ENCODE peak calls at places on chromosomes 4 and X, in seven cellular contexts. One of them, this sample, is unnamed.

GRCh38 chr4:142373610-142374009 is 472.5 kb downstream of the INPP4B start:
- DNase-seq in bronchial epithelial cell: peak; percentile 60
- DNase-seq in endothelial cell of umbilical vein: peak; percentile 60
- DNase-seq in cardiac muscle cell: no peak
- DNase-seq in CD8-positive, alpha-beta T cell: no peak
- DNase-seq in uterus: no peak
- DNase-seq in heart right ventricle: no peak
- DNase-seq in this sample: no peak

GRCh38 chrX:143304518-143304917 is 212.8 kb downstream of the SPANXN3 start:
- DNase-seq in bronchial epithelial cell: no peak
- DNase-seq in heart right ventricle: no peak
- DNase-seq in uterus: no peak
- DNase-seq in CD8-positive, alpha-beta T cell: no peak
- DNase-seq in endothelial cell of umbilical vein: no peak
- DNase-seq in cardiac muscle cell: no peak
- DNase-seq in this sample: no peak

GRCh38 chrX:120264315-120264714 is 13.7 kb downstream of the ZBTB33 start:
- DNase-seq in bronchial epithelial cell: no peak
- DNase-seq in CD8-positive, alpha-beta T cell: no peak
- DNase-seq in uterus: no peak
- DNase-seq in endothelial cell of umbilical vein: no peak
- DNase-seq in cardiac muscle cell: no peak
- DNase-seq in heart right ventricle: no peak
- DNase-seq in this sample: no peak

GRCh38 chr4:104897297-104897645 is 249.4 kb upstream of the TET2 start:
- DNase-seq in heart right ventricle: no peak
- DNase-seq in bronchial epithelial cell: peak; percentile 30
- DNase-seq in uterus: no peak
- DNase-seq in CD8-positive, alpha-beta T cell: no peak
- DNase-seq in cardiac muscle cell: no peak
- DNase-seq in endothelial cell of umbilical vein: no peak
- DNase-seq in this sample: no peak

GRCh38 chr4:26273308-26273980 is 47.4 kb upstream of the RBPJ start:
- DNase-seq in CD8-positive, alpha-beta T cell: no peak
- DNase-seq in cardiac muscle cell: no peak
- DNase-seq in heart right ventricle: peak; percentile 21
- DNase-seq in uterus: peak; percentile 37
- DNase-seq in bronchial epithelial cell: no peak
- DNase-seq in endothelial cell of umbilical vein: no peak
- DNase-seq in this sample: no peak

GRCh38 chr4:119666653-119667091 is 38.1 kb upstream of the PDE5A start:
- DNase-seq in cardiac muscle cell: no peak
- DNase-seq in heart right ventricle: no peak
- DNase-seq in bronchial epithelial cell: no peak
- DNase-seq in uterus: no peak
- DNase-seq in CD8-positive, alpha-beta T cell: no peak
- DNase-seq in endothelial cell of umbilical vein: no peak
- DNase-seq in this sample: no peak

GRCh38 chr4:19030048-19030447 is 1008.5 kb upstream of the LCORL start:
- DNase-seq in heart right ventricle: no peak
- DNase-seq in bronchial epithelial cell: no peak
- DNase-seq in CD8-positive, alpha-beta T cell: no peak
- DNase-seq in endothelial cell of umbilical vein: no peak
- DNase-seq in uterus: no peak
- DNase-seq in cardiac muscle cell: peak; percentile 2
- DNase-seq in this sample: no peak

GRCh38 chr4:158193171-158193749 is 17.0 kb upstream of the TMEM144 start:
- DNase-seq in CD8-positive, alpha-beta T cell: no peak
- DNase-seq in bronchial epithelial cell: peak; percentile 52
- DNase-seq in uterus: no peak
- DNase-seq in cardiac muscle cell: peak; percentile 51
- DNase-seq in endothelial cell of umbilical vein: peak; percentile 58
- DNase-seq in heart right ventricle: no peak
- DNase-seq in this sample: no peak

GRCh38 chr4:924107-925096 is 7.7 kb downstream of the GAK start:
- DNase-seq in CD8-positive, alpha-beta T cell: no peak
- DNase-seq in cardiac muscle cell: peak; percentile 35
- DNase-seq in bronchial epithelial cell: peak; percentile 37
- DNase-seq in heart right ventricle: no peak
- DNase-seq in uterus: no peak
- DNase-seq in endothelial cell of umbilical vein: peak; percentile 38
- DNase-seq in this sample: no peak

GRCh38 chrX:41258871-41259270 is 75.1 kb upstream of the DDX3X start:
- DNase-seq in heart right ventricle: no peak
- DNase-seq in endothelial cell of umbilical vein: no peak
- DNase-seq in CD8-positive, alpha-beta T cell: no peak
- DNase-seq in uterus: no peak
- DNase-seq in bronchial epithelial cell: no peak
- DNase-seq in cardiac muscle cell: peak; percentile 37
- DNase-seq in this sample: no peak

GRCh38 chr4:15003891-15004700 is 1.8 kb downstream of the CPEB2 start:
- DNase-seq in heart right ventricle: peak; percentile 50
- DNase-seq in bronchial epithelial cell: peak; percentile 8
- DNase-seq in CD8-positive, alpha-beta T cell: peak; percentile 20
- DNase-seq in cardiac muscle cell: peak; percentile 29
- DNase-seq in endothelial cell of umbilical vein: peak; percentile 30
- DNase-seq in uterus: peak; percentile 37
- DNase-seq in this sample: peak; percentile 69

GRCh38 chr4:125317526-125317880 is 2.7 kb downstream of the FAT4 start:
- DNase-seq in endothelial cell of umbilical vein: no peak
- DNase-seq in CD8-positive, alpha-beta T cell: no peak
- DNase-seq in cardiac muscle cell: peak; percentile 62
- DNase-seq in heart right ventricle: peak; percentile 43
- DNase-seq in bronchial epithelial cell: peak; percentile 24
- DNase-seq in uterus: peak; percentile 43
- DNase-seq in this sample: no peak

GRCh38 chrX:10052906-10053625 is 85.9 kb downstream of the CLDN34 start:
- DNase-seq in cardiac muscle cell: no peak
- DNase-seq in CD8-positive, alpha-beta T cell: no peak
- DNase-seq in uterus: no peak
- DNase-seq in endothelial cell of umbilical vein: no peak
- DNase-seq in heart right ventricle: no peak
- DNase-seq in bronchial epithelial cell: no peak
- DNase-seq in this sample: peak; percentile 7

GRCh38 chr4:4606321-4606720 is 64.5 kb upstream of the STX18 start:
- DNase-seq in endothelial cell of umbilical vein: no peak
- DNase-seq in cardiac muscle cell: peak; percentile 27
- DNase-seq in bronchial epithelial cell: no peak
- DNase-seq in CD8-positive, alpha-beta T cell: no peak
- DNase-seq in uterus: no peak
- DNase-seq in heart right ventricle: no peak
- DNase-seq in this sample: no peak

GRCh38 chrX:109875831-109876230 is 127.1 kb upstream of the TMEM164 start:
- DNase-seq in CD8-positive, alpha-beta T cell: no peak
- DNase-seq in endothelial cell of umbilical vein: no peak
- DNase-seq in cardiac muscle cell: no peak
- DNase-seq in bronchial epithelial cell: no peak
- DNase-seq in uterus: no peak
- DNase-seq in heart right ventricle: no peak
- DNase-seq in this sample: no peak

GRCh38 chrX:129193357-129193756 is 329.9 kb downstream of the SMARCA1 start:
- DNase-seq in uterus: no peak
- DNase-seq in heart right ventricle: peak; percentile 25
- DNase-seq in bronchial epithelial cell: peak; percentile 24
- DNase-seq in cardiac muscle cell: no peak
- DNase-seq in endothelial cell of umbilical vein: no peak
- DNase-seq in CD8-positive, alpha-beta T cell: no peak
- DNase-seq in this sample: no peak

GRCh38 chrX:109774706-109775105 is 41.6 kb upstream of the ACSL4 start:
- DNase-seq in uterus: no peak
- DNase-seq in CD8-positive, alpha-beta T cell: no peak
- DNase-seq in endothelial cell of umbilical vein: no peak
- DNase-seq in bronchial epithelial cell: peak; percentile 85
- DNase-seq in cardiac muscle cell: peak; percentile 85
- DNase-seq in heart right ventricle: no peak
- DNase-seq in this sample: no peak

GRCh38 chrX:17081535-17081934 is 135.1 kb downstream of the REPS2 start:
- DNase-seq in endothelial cell of umbilical vein: no peak
- DNase-seq in cardiac muscle cell: peak; percentile 6
- DNase-seq in heart right ventricle: no peak
- DNase-seq in uterus: peak; percentile 27
- DNase-seq in CD8-positive, alpha-beta T cell: no peak
- DNase-seq in bronchial epithelial cell: no peak
- DNase-seq in this sample: no peak

GRCh38 chrX:56248492-56248891 is 16.3 kb downstream of the KLF8 start:
- DNase-seq in CD8-positive, alpha-beta T cell: peak; percentile 17
- DNase-seq in uterus: peak; percentile 43
- DNase-seq in heart right ventricle: peak; percentile 26
- DNase-seq in cardiac muscle cell: peak; percentile 64
- DNase-seq in endothelial cell of umbilical vein: peak; percentile 47
- DNase-seq in bronchial epithelial cell: peak; percentile 39
- DNase-seq in this sample: no peak

GRCh38 chr4:6198278-6198677 is 2.1 kb downstream of the JAKMIP1 start:
- DNase-seq in endothelial cell of umbilical vein: no peak
- DNase-seq in heart right ventricle: no peak
- DNase-seq in CD8-positive, alpha-beta T cell: no peak
- DNase-seq in cardiac muscle cell: no peak
- DNase-seq in uterus: no peak
- DNase-seq in bronchial epithelial cell: no peak
- DNase-seq in this sample: no peak

GRCh38 chr4:171880136-171880535 is 66.9 kb downstream of the GALNTL6 start:
- DNase-seq in uterus: no peak
- DNase-seq in bronchial epithelial cell: peak; percentile 54
- DNase-seq in CD8-positive, alpha-beta T cell: no peak
- DNase-seq in heart right ventricle: no peak
- DNase-seq in endothelial cell of umbilical vein: peak; percentile 94
- DNase-seq in cardiac muscle cell: peak; percentile 59
- DNase-seq in this sample: no peak

GRCh38 chrX:40105791-40106676 is 8.3 kb upstream of the BCOR start:
- DNase-seq in bronchial epithelial cell: no peak
- DNase-seq in CD8-positive, alpha-beta T cell: peak; percentile 38
- DNase-seq in heart right ventricle: peak; percentile 77
- DNase-seq in uterus: peak; percentile 68
- DNase-seq in cardiac muscle cell: peak; percentile 52
- DNase-seq in endothelial cell of umbilical vein: peak; percentile 27
- DNase-seq in this sample: peak; percentile 78

GRCh38 chrX:5399403-5399802 is 829.3 kb downstream of the NLGN4X start:
- DNase-seq in heart right ventricle: no peak
- DNase-seq in endothelial cell of umbilical vein: no peak
- DNase-seq in uterus: no peak
- DNase-seq in cardiac muscle cell: no peak
- DNase-seq in CD8-positive, alpha-beta T cell: no peak
- DNase-seq in bronchial epithelial cell: no peak
- DNase-seq in this sample: no peak

GRCh38 chr4:108622022-108622421 is 1.6 kb downstream of the RPL34 start:
- DNase-seq in bronchial epithelial cell: no peak
- DNase-seq in heart right ventricle: no peak
- DNase-seq in endothelial cell of umbilical vein: no peak
- DNase-seq in CD8-positive, alpha-beta T cell: no peak
- DNase-seq in cardiac muscle cell: no peak
- DNase-seq in uterus: no peak
- DNase-seq in this sample: no peak
- TF ChIP-seq CTCF in bronchial epithelial cell: no peak
- TF ChIP-seq CTCF in heart right ventricle: no peak
- TF ChIP-seq CTCF in endothelial cell of umbilical vein: no peak
- TF ChIP-seq CTCF in CD8-positive, alpha-beta T cell: no peak
- TF ChIP-seq CTCF in cardiac muscle cell: no peak
- TF ChIP-seq CTCF in uterus: no peak
- TF ChIP-seq CTCF in this sample: no peak

DNA sequence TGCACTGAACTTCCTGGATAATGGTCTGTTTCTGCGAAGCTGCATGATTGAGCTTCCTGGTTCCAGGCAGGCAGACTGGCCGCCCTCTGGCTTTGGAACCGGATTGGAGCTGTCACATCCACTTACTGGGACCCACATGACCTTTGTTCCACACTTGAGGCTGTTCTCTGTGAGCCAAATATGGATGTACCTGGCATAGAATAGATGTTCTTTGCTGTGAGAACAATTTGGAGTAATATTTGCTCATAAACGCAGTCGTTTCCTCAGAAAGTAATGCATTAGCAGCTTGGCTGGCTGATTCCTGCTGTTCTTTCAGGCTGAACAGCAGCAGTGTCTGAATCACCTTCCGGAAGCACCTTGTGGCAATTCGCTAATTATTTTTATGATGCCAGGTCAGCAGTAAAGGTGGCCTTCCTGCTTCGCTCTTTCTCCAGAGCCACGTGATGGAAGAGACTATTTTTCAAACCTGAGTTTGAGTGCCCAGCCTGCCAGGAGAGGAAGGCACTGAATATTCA is 78.1 kb upstream of the BOD1L1 start:
- DNase-seq in cardiac muscle cell: no peak
- DNase-seq in CD8-positive, alpha-beta T cell: no peak
- DNase-seq in bronchial epithelial cell: peak; percentile 55
- DNase-seq in endothelial cell of umbilical vein: peak; percentile 1
- DNase-seq in uterus: no peak
- DNase-seq in heart right ventricle: peak; percentile 40
- DNase-seq in this sample: no peak
- TF ChIP-seq CTCF in cardiac muscle cell: no peak
- TF ChIP-seq CTCF in CD8-positive, alpha-beta T cell: no peak
- TF ChIP-seq CTCF in bronchial epithelial cell: no peak
- TF ChIP-seq CTCF in endothelial cell of umbilical vein: no peak
- TF ChIP-seq CTCF in uterus: no peak
- TF ChIP-seq CTCF in heart right ventricle: no peak
- TF ChIP-seq CTCF in this sample: no peak

DNA sequence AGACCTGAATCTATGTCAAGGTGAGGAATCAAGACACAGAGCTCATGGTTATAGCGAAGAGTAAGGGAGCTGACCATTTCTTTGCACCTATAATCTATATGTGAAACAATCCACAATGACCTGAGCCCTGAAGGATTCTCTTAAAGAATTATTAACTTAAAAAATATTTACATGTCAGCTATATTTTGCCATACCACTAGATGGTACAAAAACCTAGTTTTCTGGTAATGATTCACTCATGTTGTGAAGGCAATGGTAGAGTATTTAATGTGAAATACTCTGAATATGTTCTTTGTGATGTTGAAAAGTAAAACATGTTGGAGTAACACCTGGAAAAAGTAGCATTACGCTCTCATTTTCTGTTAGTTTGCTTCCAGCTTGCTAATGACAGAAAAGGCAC is 40.0 kb downstream of the VGLL1 start:
- DNase-seq in heart right ventricle: no peak
- DNase-seq in uterus: no peak
- DNase-seq in bronchial epithelial cell: no peak
- DNase-seq in cardiac muscle cell: no peak
- DNase-seq in endothelial cell of umbilical vein: no peak
- DNase-seq in CD8-positive, alpha-beta T cell: no peak
- DNase-seq in this sample: no peak
- TF ChIP-seq CTCF in heart right ventricle: no peak
- TF ChIP-seq CTCF in uterus: no peak
- TF ChIP-seq CTCF in bronchial epithelial cell: no peak
- TF ChIP-seq CTCF in cardiac muscle cell: no peak
- TF ChIP-seq CTCF in endothelial cell of umbilical vein: no peak
- TF ChIP-seq CTCF in CD8-positive, alpha-beta T cell: no peak
- TF ChIP-seq CTCF in this sample: no peak

DNA sequence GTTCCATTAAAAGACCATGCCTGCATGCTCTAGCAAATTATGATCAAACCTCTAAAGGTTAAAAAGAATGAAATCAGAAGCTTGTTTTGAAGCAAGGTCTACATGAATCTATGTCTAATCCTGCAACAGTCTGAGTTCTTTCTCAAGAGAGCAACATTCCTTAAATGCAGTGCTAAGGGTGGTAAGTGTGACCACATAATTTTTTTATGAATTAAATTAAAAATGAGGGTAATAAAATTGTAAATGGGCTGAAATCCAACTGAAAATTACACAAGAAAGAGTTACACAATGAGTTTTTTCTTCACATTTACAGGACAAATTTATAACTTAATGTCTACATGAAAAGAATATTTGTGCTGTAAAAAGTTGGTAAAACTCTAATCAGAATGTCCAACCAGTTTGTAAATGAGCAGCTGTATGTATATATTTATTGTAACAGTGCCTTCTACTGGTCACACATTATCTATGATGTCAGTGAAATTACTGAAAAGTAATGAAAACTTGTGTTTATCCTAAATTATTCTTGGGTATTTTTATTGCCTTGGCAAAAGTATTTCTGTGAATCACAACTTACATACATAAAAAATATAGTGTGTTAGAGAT is 336.3 kb upstream of the PITX2 start:
- DNase-seq in bronchial epithelial cell: peak; percentile 27
- DNase-seq in uterus: no peak
- DNase-seq in CD8-positive, alpha-beta T cell: no peak
- DNase-seq in heart right ventricle: no peak
- DNase-seq in endothelial cell of umbilical vein: peak; percentile 22
- DNase-seq in cardiac muscle cell: peak; percentile 36
- DNase-seq in this sample: no peak
- TF ChIP-seq CTCF in bronchial epithelial cell: no peak
- TF ChIP-seq CTCF in uterus: no peak
- TF ChIP-seq CTCF in CD8-positive, alpha-beta T cell: no peak
- TF ChIP-seq CTCF in heart right ventricle: peak; percentile 17
- TF ChIP-seq CTCF in endothelial cell of umbilical vein: peak; percentile 16
- TF ChIP-seq CTCF in cardiac muscle cell: peak; percentile 39
- TF ChIP-seq CTCF in this sample: peak; percentile 56